ENCODE peak calls at places on chromosomes 1 and 21, in seven cellular contexts. One of them, this sample, is unnamed. For H3K36me3, the result is how much of the 10 kb centered on the place peaks cover.

GRCh38 chr1:168138134-168138533 is 1.4 kb upstream of the GPR161 start:
- DNase-seq in CD8-positive, alpha-beta memory T cell: no peak
- DNase-seq in small intestine: no peak
- DNase-seq in heart left ventricle: no peak
- DNase-seq in ascending aorta: no peak
- DNase-seq in sigmoid colon: no peak
- DNase-seq in neuronal stem cell: no peak
- DNase-seq in this sample: no peak

GRCh38 chr1:236908669-236909068 is 95.6 kb downstream of the MT1HL1 start:
- DNase-seq in neuronal stem cell: no peak
- DNase-seq in small intestine: no peak
- DNase-seq in sigmoid colon: no peak
- DNase-seq in ascending aorta: no peak
- DNase-seq in heart left ventricle: no peak
- DNase-seq in CD8-positive, alpha-beta memory T cell: no peak
- DNase-seq in this sample: no peak

GRCh38 chr1:164141717-164142268 is 417.2 kb upstream of the PBX1 start:
- DNase-seq in neuronal stem cell: no peak
- DNase-seq in sigmoid colon: no peak
- DNase-seq in ascending aorta: no peak
- DNase-seq in heart left ventricle: no peak
- DNase-seq in small intestine: no peak
- DNase-seq in CD8-positive, alpha-beta memory T cell: no peak
- DNase-seq in this sample: no peak

GRCh38 chr1:156293895-156294294 is 1.6 kb downstream of the GLMP start:
- DNase-seq in heart left ventricle: no peak
- DNase-seq in sigmoid colon: no peak
- DNase-seq in CD8-positive, alpha-beta memory T cell: no peak
- DNase-seq in ascending aorta: no peak
- DNase-seq in neuronal stem cell: no peak
- DNase-seq in small intestine: no peak
- DNase-seq in this sample: no peak

GRCh38 chr1:13699510-13699909 is 478 bp upstream of the PRDM2 start:
- DNase-seq in heart left ventricle: no peak
- DNase-seq in neuronal stem cell: no peak
- DNase-seq in CD8-positive, alpha-beta memory T cell: no peak
- DNase-seq in small intestine: peak
- DNase-seq in ascending aorta: no peak
- DNase-seq in sigmoid colon: no peak
- DNase-seq in this sample: peak

GRCh38 chr21:14773777-14774345 is 227.7 kb upstream of the SAMSN1 start:
- DNase-seq in neuronal stem cell: peak
- DNase-seq in CD8-positive, alpha-beta memory T cell: peak
- DNase-seq in heart left ventricle: peak
- DNase-seq in ascending aorta: peak
- DNase-seq in sigmoid colon: peak
- DNase-seq in small intestine: peak
- DNase-seq in this sample: no peak

GRCh38 chr1:203557958-203558760 is 64.2 kb downstream of the OPTC start:
- DNase-seq in sigmoid colon: peak
- DNase-seq in small intestine: no peak
- DNase-seq in ascending aorta: peak
- DNase-seq in heart left ventricle: peak
- DNase-seq in CD8-positive, alpha-beta memory T cell: no peak
- DNase-seq in neuronal stem cell: no peak
- DNase-seq in this sample: no peak

GRCh38 chr1:186152227-186152944 is 222.7 kb downstream of the TPR start:
- DNase-seq in CD8-positive, alpha-beta memory T cell: no peak
- DNase-seq in neuronal stem cell: no peak
- DNase-seq in ascending aorta: no peak
- DNase-seq in small intestine: no peak
- DNase-seq in heart left ventricle: no peak
- DNase-seq in sigmoid colon: no peak
- DNase-seq in this sample: no peak

GRCh38 chr1:26493905-26494304 is 21.7 kb downstream of the HMGN2 start:
- DNase-seq in neuronal stem cell: no peak
- DNase-seq in small intestine: no peak
- DNase-seq in heart left ventricle: no peak
- DNase-seq in sigmoid colon: no peak
- DNase-seq in CD8-positive, alpha-beta memory T cell: no peak
- DNase-seq in ascending aorta: no peak
- DNase-seq in this sample: no peak

GRCh38 chr1:198876371-198876871 is 237.6 kb downstream of the PTPRC start:
- DNase-seq in ascending aorta: no peak
- DNase-seq in CD8-positive, alpha-beta memory T cell: no peak
- DNase-seq in heart left ventricle: no peak
- DNase-seq in neuronal stem cell: peak
- DNase-seq in sigmoid colon: no peak
- DNase-seq in small intestine: no peak
- DNase-seq in this sample: no peak

GRCh38 chr1:229950908-229951307 is 116.1 kb upstream of the GALNT2 start:
- DNase-seq in sigmoid colon: no peak
- DNase-seq in heart left ventricle: no peak
- DNase-seq in ascending aorta: no peak
- DNase-seq in neuronal stem cell: no peak
- DNase-seq in CD8-positive, alpha-beta memory T cell: no peak
- DNase-seq in small intestine: no peak
- DNase-seq in this sample: no peak

GRCh38 chr1:179781962-179782361 is 38.9 kb downstream of the FAM163A start:
- DNase-seq in small intestine: peak
- DNase-seq in heart left ventricle: peak
- DNase-seq in ascending aorta: no peak
- DNase-seq in sigmoid colon: peak
- DNase-seq in CD8-positive, alpha-beta memory T cell: no peak
- DNase-seq in neuronal stem cell: no peak
- DNase-seq in this sample: no peak

GRCh38 chr1:109806733-109807397 is 43.1 kb upstream of the EPS8L3 start:
- DNase-seq in neuronal stem cell: no peak
- DNase-seq in small intestine: no peak
- DNase-seq in ascending aorta: peak
- DNase-seq in CD8-positive, alpha-beta memory T cell: no peak
- DNase-seq in sigmoid colon: no peak
- DNase-seq in heart left ventricle: no peak
- DNase-seq in this sample: no peak

GRCh38 chr1:180360333-180361075 is 130.4 kb downstream of the LHX4 start:
- DNase-seq in small intestine: no peak
- DNase-seq in neuronal stem cell: no peak
- DNase-seq in CD8-positive, alpha-beta memory T cell: no peak
- DNase-seq in ascending aorta: no peak
- DNase-seq in sigmoid colon: no peak
- DNase-seq in heart left ventricle: no peak
- DNase-seq in this sample: no peak

GRCh38 chr1:31393463-31393862 is 19.6 kb upstream of the SERINC2 start:
- DNase-seq in heart left ventricle: no peak
- DNase-seq in neuronal stem cell: no peak
- DNase-seq in ascending aorta: no peak
- DNase-seq in small intestine: no peak
- DNase-seq in CD8-positive, alpha-beta memory T cell: no peak
- DNase-seq in sigmoid colon: no peak
- DNase-seq in this sample: no peak

GRCh38 chr1:248841702-248842395 is 3.8 kb downstream of the ZNF672 start:
- DNase-seq in neuronal stem cell: peak
- DNase-seq in CD8-positive, alpha-beta memory T cell: peak
- DNase-seq in sigmoid colon: no peak
- DNase-seq in ascending aorta: peak
- DNase-seq in small intestine: peak
- DNase-seq in heart left ventricle: no peak
- DNase-seq in this sample: no peak

GRCh38 chr1:109273570-109274288 is 9.2 kb downstream of the PSRC1 start:
- DNase-seq in heart left ventricle: no peak
- DNase-seq in sigmoid colon: no peak
- DNase-seq in CD8-positive, alpha-beta memory T cell: no peak
- DNase-seq in ascending aorta: no peak
- DNase-seq in neuronal stem cell: no peak
- DNase-seq in small intestine: no peak
- DNase-seq in this sample: no peak

GRCh38 chr1:18091660-18092446 is 15.7 kb upstream of the IGSF21 start:
- DNase-seq in small intestine: no peak
- DNase-seq in heart left ventricle: no peak
- DNase-seq in sigmoid colon: no peak
- DNase-seq in ascending aorta: peak
- DNase-seq in CD8-positive, alpha-beta memory T cell: no peak
- DNase-seq in neuronal stem cell: no peak
- DNase-seq in this sample: no peak

GRCh38 chr1:107821340-107821739 is 143.6 kb downstream of the VAV3 start:
- DNase-seq in CD8-positive, alpha-beta memory T cell: no peak
- DNase-seq in heart left ventricle: no peak
- DNase-seq in neuronal stem cell: no peak
- DNase-seq in sigmoid colon: no peak
- DNase-seq in small intestine: no peak
- DNase-seq in ascending aorta: no peak
- DNase-seq in this sample: no peak

GRCh38 chr21:34994646-34995631 is 54.2 kb downstream of the RUNX1 start:
- DNase-seq in small intestine: no peak
- DNase-seq in ascending aorta: no peak
- DNase-seq in CD8-positive, alpha-beta memory T cell: no peak
- DNase-seq in heart left ventricle: no peak
- DNase-seq in sigmoid colon: no peak
- DNase-seq in neuronal stem cell: no peak
- DNase-seq in this sample: no peak

GRCh38 chr1:9843576-9843945 is 19.8 kb upstream of the CLSTN1 start:
- DNase-seq in ascending aorta: no peak
- DNase-seq in CD8-positive, alpha-beta memory T cell: no peak
- DNase-seq in heart left ventricle: no peak
- DNase-seq in sigmoid colon: peak
- DNase-seq in small intestine: peak
- DNase-seq in neuronal stem cell: no peak
- DNase-seq in this sample: no peak

GRCh38 chr1:156663178-156663577 is 14.0 kb downstream of the NES start:
- DNase-seq in CD8-positive, alpha-beta memory T cell: no peak
- DNase-seq in ascending aorta: peak
- DNase-seq in small intestine: no peak
- DNase-seq in sigmoid colon: peak
- DNase-seq in neuronal stem cell: no peak
- DNase-seq in heart left ventricle: peak
- DNase-seq in this sample: peak

GRCh38 chr1:51897699-51898031 is 19.1 kb upstream of the NRDC start:
- DNase-seq in ascending aorta: no peak
- DNase-seq in neuronal stem cell: no peak
- DNase-seq in heart left ventricle: no peak
- DNase-seq in sigmoid colon: no peak
- DNase-seq in CD8-positive, alpha-beta memory T cell: no peak
- DNase-seq in small intestine: no peak
- DNase-seq in this sample: no peak
- H3K4me3 ChIP-seq in ascending aorta: no peak
- H3K4me3 ChIP-seq in neuronal stem cell: no peak
- H3K4me3 ChIP-seq in heart left ventricle: no peak
- H3K4me3 ChIP-seq in sigmoid colon: no peak
- H3K4me3 ChIP-seq in CD8-positive, alpha-beta memory T cell: no peak
- H3K4me3 ChIP-seq in small intestine: no peak
- H3K4me3 ChIP-seq in this sample: no peak

GRCh38 chr1:11919621-11920020 is 6.6 kb downstream of the KIAA2013 start:
- DNase-seq in CD8-positive, alpha-beta memory T cell: no peak
- DNase-seq in small intestine: no peak
- DNase-seq in heart left ventricle: no peak
- DNase-seq in neuronal stem cell: no peak
- DNase-seq in ascending aorta: no peak
- DNase-seq in sigmoid colon: no peak
- DNase-seq in this sample: no peak

GRCh38 chr1:11920239-11920903 is 5.9 kb downstream of the KIAA2013 start:
- DNase-seq in neuronal stem cell: no peak
- DNase-seq in sigmoid colon: no peak
- DNase-seq in ascending aorta: no peak
- DNase-seq in small intestine: peak
- DNase-seq in heart left ventricle: no peak
- DNase-seq in CD8-positive, alpha-beta memory T cell: no peak
- DNase-seq in this sample: no peak

GRCh38 chr1:11923069-11923826 is 3.0 kb downstream of the KIAA2013 start:
- DNase-seq in small intestine: no peak
- DNase-seq in CD8-positive, alpha-beta memory T cell: no peak
- DNase-seq in neuronal stem cell: no peak
- DNase-seq in heart left ventricle: no peak
- DNase-seq in sigmoid colon: no peak
- DNase-seq in ascending aorta: no peak
- DNase-seq in this sample: no peak

GRCh38 chr1:11921022-11921421 is 5.2 kb downstream of the KIAA2013 start:
- DNase-seq in CD8-positive, alpha-beta memory T cell: no peak
- DNase-seq in heart left ventricle: no peak
- DNase-seq in small intestine: no peak
- DNase-seq in ascending aorta: no peak
- DNase-seq in neuronal stem cell: no peak
- DNase-seq in sigmoid colon: no peak
- DNase-seq in this sample: no peak

GRCh38 chr1:11918779-11919519 is 7.3 kb downstream of the KIAA2013 start:
- DNase-seq in CD8-positive, alpha-beta memory T cell: no peak
- DNase-seq in sigmoid colon: peak
- DNase-seq in neuronal stem cell: no peak
- DNase-seq in small intestine: peak
- DNase-seq in ascending aorta: peak
- DNase-seq in heart left ventricle: peak
- DNase-seq in this sample: no peak
- H3K36me3 ChIP-seq in CD8-positive, alpha-beta memory T cell: under half
- H3K36me3 ChIP-seq in sigmoid colon: under half
- H3K36me3 ChIP-seq in neuronal stem cell: half or more
- H3K36me3 ChIP-seq in small intestine: under half
- H3K36me3 ChIP-seq in ascending aorta: under half
- H3K36me3 ChIP-seq in heart left ventricle: half or more
- H3K36me3 ChIP-seq in this sample: under half

DNA sequence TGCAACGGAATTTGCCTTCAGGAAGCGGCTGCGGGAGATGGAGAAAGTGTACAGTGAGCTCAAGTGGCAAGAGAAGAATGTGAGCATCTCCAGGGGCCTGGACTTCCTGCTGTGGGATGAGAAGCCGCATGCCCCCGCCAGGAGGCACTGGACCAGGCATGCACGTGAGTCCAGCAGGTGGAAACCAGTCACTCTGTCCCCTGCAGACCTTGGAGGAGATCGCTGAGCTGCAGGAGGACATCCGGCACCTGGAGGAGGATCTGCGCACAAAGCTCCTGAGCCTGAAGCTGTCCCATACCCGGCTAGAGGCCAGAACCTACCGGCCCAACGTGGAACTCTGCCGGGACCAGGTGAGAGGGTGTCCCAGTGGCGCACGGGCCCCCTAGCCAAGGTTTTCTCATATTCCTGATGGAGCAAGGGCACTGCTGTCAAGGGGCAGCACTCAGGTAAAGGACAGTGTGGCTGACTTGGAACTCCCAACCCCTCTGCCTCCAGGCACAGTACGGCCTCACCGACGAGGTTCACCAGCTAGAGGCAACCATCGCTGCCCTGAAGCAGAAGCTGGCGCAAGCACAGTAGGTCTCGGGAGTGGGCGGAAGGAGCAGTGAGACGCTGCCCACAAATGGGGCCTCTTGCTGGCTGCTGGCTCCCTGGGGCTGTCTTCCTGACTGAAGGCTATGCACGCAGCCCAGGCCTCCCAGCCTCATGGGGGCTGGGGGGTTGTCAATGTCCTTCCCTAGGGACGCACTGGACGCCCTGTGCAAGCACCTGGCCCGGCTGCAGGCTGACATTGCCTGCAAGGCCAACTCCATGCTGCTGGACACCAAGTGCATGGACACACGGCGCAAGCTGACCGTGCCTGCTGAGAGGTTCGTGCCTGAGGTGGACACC is 1.2 kb upstream of the ADPRS start:
- DNase-seq in CD8-positive, alpha-beta memory T cell: no peak
- DNase-seq in neuronal stem cell: no peak
- DNase-seq in small intestine: no peak
- DNase-seq in heart left ventricle: no peak
- DNase-seq in ascending aorta: no peak
- DNase-seq in sigmoid colon: peak
- DNase-seq in this sample: no peak
- H3K4me3 ChIP-seq in CD8-positive, alpha-beta memory T cell: no peak
- H3K4me3 ChIP-seq in neuronal stem cell: no peak
- H3K4me3 ChIP-seq in small intestine: no peak
- H3K4me3 ChIP-seq in heart left ventricle: no peak
- H3K4me3 ChIP-seq in ascending aorta: no peak
- H3K4me3 ChIP-seq in sigmoid colon: no peak
- H3K4me3 ChIP-seq in this sample: no peak

GRCh38 chr1:11256299-11256698 is 6.1 kb downstream of the MTOR start:
- DNase-seq in small intestine: no peak
- DNase-seq in CD8-positive, alpha-beta memory T cell: no peak
- DNase-seq in ascending aorta: no peak
- DNase-seq in neuronal stem cell: no peak
- DNase-seq in sigmoid colon: no peak
- DNase-seq in heart left ventricle: no peak
- DNase-seq in this sample: no peak
- H3K36me3 ChIP-seq in small intestine: under half
- H3K36me3 ChIP-seq in CD8-positive, alpha-beta memory T cell: half or more
- H3K36me3 ChIP-seq in ascending aorta: half or more
- H3K36me3 ChIP-seq in neuronal stem cell: half or more
- H3K36me3 ChIP-seq in sigmoid colon: under half
- H3K36me3 ChIP-seq in heart left ventricle: half or more
- H3K36me3 ChIP-seq in this sample: under half